ENCODE peak calls at places on chromosomes 13 and 19, in six cellular contexts. One of them, this sample, is unnamed. For H3K36me3 and H3K27me3, the result is how much of the 10 kb centered on the place peaks cover.

GRCh38 chr13:74132768-74133656 is 1.2 kb downstream of the KLF12 start:
- DNase-seq in endodermal cell: peak
- DNase-seq in naive thymus-derived CD4-positive, alpha-beta T cell: peak
- DNase-seq in lower lobe of right lung: peak
- DNase-seq in Peyer's patch: peak
- DNase-seq in cardiac muscle cell: peak
- DNase-seq in this sample: peak

GRCh38 chr19:16091546-16092475 is 15.5 kb downstream of the TPM4 start:
- DNase-seq in endodermal cell: no peak
- DNase-seq in naive thymus-derived CD4-positive, alpha-beta T cell: no peak
- DNase-seq in lower lobe of right lung: no peak
- DNase-seq in Peyer's patch: no peak
- DNase-seq in cardiac muscle cell: no peak
- DNase-seq in this sample: no peak

GRCh38 chr19:6125571-6125989 is 9.9 kb upstream of the ACSBG2 start:
- DNase-seq in lower lobe of right lung: peak
- DNase-seq in endodermal cell: peak
- DNase-seq in Peyer's patch: peak
- DNase-seq in naive thymus-derived CD4-positive, alpha-beta T cell: peak
- DNase-seq in cardiac muscle cell: peak
- DNase-seq in this sample: peak

GRCh38 chr13:78657699-78658629 is 991 bp downstream of the OBI1 start:
- DNase-seq in lower lobe of right lung: no peak
- DNase-seq in cardiac muscle cell: peak
- DNase-seq in Peyer's patch: no peak
- DNase-seq in naive thymus-derived CD4-positive, alpha-beta T cell: peak
- DNase-seq in endodermal cell: peak
- DNase-seq in this sample: no peak

GRCh38 chr19:34416021-34416545 is 11.9 kb downstream of the PDCD2L start:
- DNase-seq in Peyer's patch: no peak
- DNase-seq in naive thymus-derived CD4-positive, alpha-beta T cell: no peak
- DNase-seq in lower lobe of right lung: no peak
- DNase-seq in endodermal cell: no peak
- DNase-seq in cardiac muscle cell: no peak
- DNase-seq in this sample: no peak

GRCh38 chr19:56751078-56751489 is 79.5 kb upstream of the ZNF835 start:
- DNase-seq in cardiac muscle cell: no peak
- DNase-seq in naive thymus-derived CD4-positive, alpha-beta T cell: no peak
- DNase-seq in endodermal cell: no peak
- DNase-seq in lower lobe of right lung: no peak
- DNase-seq in Peyer's patch: no peak
- DNase-seq in this sample: no peak

GRCh38 chr13:113399755-113400149 is 35.8 kb upstream of the GRTP1 start:
- DNase-seq in cardiac muscle cell: no peak
- DNase-seq in naive thymus-derived CD4-positive, alpha-beta T cell: no peak
- DNase-seq in lower lobe of right lung: no peak
- DNase-seq in Peyer's patch: no peak
- DNase-seq in endodermal cell: peak
- DNase-seq in this sample: no peak

GRCh38 chr19:16382775-16383543 is 58.3 kb downstream of the KLF2 start:
- DNase-seq in cardiac muscle cell: peak
- DNase-seq in lower lobe of right lung: peak
- DNase-seq in endodermal cell: peak
- DNase-seq in naive thymus-derived CD4-positive, alpha-beta T cell: peak
- DNase-seq in Peyer's patch: peak
- DNase-seq in this sample: peak

GRCh38 chr19:1941146-1942077 is at the start of gene CSNK1G2:
- DNase-seq in endodermal cell: no peak
- DNase-seq in cardiac muscle cell: no peak
- DNase-seq in lower lobe of right lung: peak
- DNase-seq in naive thymus-derived CD4-positive, alpha-beta T cell: peak
- DNase-seq in Peyer's patch: peak
- DNase-seq in this sample: no peak

GRCh38 chr19:2331601-2332246 is 3.2 kb downstream of the SPPL2B start:
- DNase-seq in lower lobe of right lung: no peak
- DNase-seq in naive thymus-derived CD4-positive, alpha-beta T cell: no peak
- DNase-seq in endodermal cell: no peak
- DNase-seq in Peyer's patch: no peak
- DNase-seq in cardiac muscle cell: no peak
- DNase-seq in this sample: peak

GRCh38 chr19:4057913-4058695 is 8.6 kb downstream of the ZBTB7A start:
- DNase-seq in naive thymus-derived CD4-positive, alpha-beta T cell: no peak
- DNase-seq in cardiac muscle cell: no peak
- DNase-seq in endodermal cell: no peak
- DNase-seq in lower lobe of right lung: peak
- DNase-seq in Peyer's patch: no peak
- DNase-seq in this sample: no peak

GRCh38 chr19:32744555-32745325 is 25.2 kb downstream of the TDRD12 start:
- DNase-seq in lower lobe of right lung: no peak
- DNase-seq in naive thymus-derived CD4-positive, alpha-beta T cell: no peak
- DNase-seq in endodermal cell: no peak
- DNase-seq in Peyer's patch: no peak
- DNase-seq in cardiac muscle cell: no peak
- DNase-seq in this sample: no peak

GRCh38 chr19:33895366-33895765 is 98.7 kb downstream of the KCTD15 start:
- DNase-seq in naive thymus-derived CD4-positive, alpha-beta T cell: no peak
- DNase-seq in endodermal cell: no peak
- DNase-seq in Peyer's patch: no peak
- DNase-seq in lower lobe of right lung: no peak
- DNase-seq in cardiac muscle cell: no peak
- DNase-seq in this sample: no peak

GRCh38 chr13:93788456-93788855 is 561.8 kb downstream of the GPC6 start:
- DNase-seq in endodermal cell: no peak
- DNase-seq in Peyer's patch: no peak
- DNase-seq in naive thymus-derived CD4-positive, alpha-beta T cell: no peak
- DNase-seq in cardiac muscle cell: no peak
- DNase-seq in lower lobe of right lung: no peak
- DNase-seq in this sample: no peak

GRCh38 chr19:17209126-17210036 is 5.8 kb upstream of the USE1 start:
- DNase-seq in naive thymus-derived CD4-positive, alpha-beta T cell: no peak
- DNase-seq in lower lobe of right lung: no peak
- DNase-seq in endodermal cell: peak
- DNase-seq in Peyer's patch: peak
- DNase-seq in cardiac muscle cell: peak
- DNase-seq in this sample: no peak

GRCh38 chr19:4606921-4607678 is 32.2 kb upstream of the TNFAIP8L1 start:
- DNase-seq in lower lobe of right lung: no peak
- DNase-seq in cardiac muscle cell: peak
- DNase-seq in Peyer's patch: no peak
- DNase-seq in endodermal cell: peak
- DNase-seq in naive thymus-derived CD4-positive, alpha-beta T cell: no peak
- DNase-seq in this sample: no peak

GRCh38 chr19:47155141-47155540 is 24.5 kb downstream of the SAE1 start:
- DNase-seq in Peyer's patch: no peak
- DNase-seq in lower lobe of right lung: no peak
- DNase-seq in naive thymus-derived CD4-positive, alpha-beta T cell: no peak
- DNase-seq in cardiac muscle cell: no peak
- DNase-seq in endodermal cell: no peak
- DNase-seq in this sample: no peak

GRCh38 chr19:47156861-47157454 is 26.3 kb downstream of the SAE1 start:
- DNase-seq in lower lobe of right lung: no peak
- DNase-seq in Peyer's patch: no peak
- DNase-seq in naive thymus-derived CD4-positive, alpha-beta T cell: peak
- DNase-seq in cardiac muscle cell: no peak
- DNase-seq in endodermal cell: no peak
- DNase-seq in this sample: peak

GRCh38 chr19:47158879-47159509 is 28.4 kb downstream of the SAE1 start:
- DNase-seq in Peyer's patch: no peak
- DNase-seq in cardiac muscle cell: no peak
- DNase-seq in naive thymus-derived CD4-positive, alpha-beta T cell: peak
- DNase-seq in lower lobe of right lung: no peak
- DNase-seq in endodermal cell: no peak
- DNase-seq in this sample: peak

GRCh38 chr19:47158367-47158791 is 27.7 kb downstream of the SAE1 start:
- DNase-seq in cardiac muscle cell: no peak
- DNase-seq in naive thymus-derived CD4-positive, alpha-beta T cell: no peak
- DNase-seq in lower lobe of right lung: no peak
- DNase-seq in endodermal cell: no peak
- DNase-seq in Peyer's patch: no peak
- DNase-seq in this sample: no peak

DNA sequence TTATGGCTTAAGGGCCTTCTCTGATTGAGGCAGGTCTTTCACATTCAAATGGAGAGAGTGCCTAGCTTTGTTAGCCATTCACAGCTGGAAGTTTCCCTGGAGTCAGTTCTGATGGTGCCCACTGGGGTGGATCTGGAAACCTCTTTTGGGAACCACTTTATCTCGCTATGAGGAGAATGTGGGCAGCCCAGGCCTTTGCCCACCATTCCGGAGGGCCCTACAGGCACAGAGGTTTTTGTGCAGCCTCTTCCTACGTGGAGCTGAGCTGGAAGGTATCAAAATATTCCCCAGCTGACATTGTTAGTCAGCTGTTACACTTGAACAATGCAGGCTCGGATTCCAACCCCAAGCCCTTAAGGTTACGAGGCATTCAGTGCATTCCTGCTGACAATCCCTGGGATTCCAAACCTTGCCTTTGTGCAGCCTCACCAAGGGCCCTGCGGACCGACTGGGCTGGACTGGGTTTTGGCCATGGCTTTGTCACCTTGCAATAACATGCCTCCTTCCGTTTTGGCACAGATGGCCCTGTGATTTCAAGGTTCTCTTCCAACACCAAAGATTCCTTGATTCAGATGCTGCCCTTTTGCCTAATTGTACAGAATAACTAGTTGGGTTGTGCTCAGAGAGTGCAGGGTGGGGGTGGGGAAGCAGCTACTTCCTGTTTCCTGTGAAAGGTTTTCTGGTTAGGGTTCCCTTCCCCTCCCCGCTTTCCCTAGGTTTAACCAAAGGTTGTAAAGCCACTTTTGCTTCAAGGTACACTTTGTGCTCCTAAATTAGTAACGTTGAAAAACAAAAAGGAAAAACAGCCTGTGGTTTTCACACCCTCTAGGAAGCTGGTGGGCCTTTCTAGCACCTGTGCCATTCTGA is 27.1 kb downstream of the SAE1 start:
- DNase-seq in naive thymus-derived CD4-positive, alpha-beta T cell: peak
- DNase-seq in lower lobe of right lung: no peak
- DNase-seq in Peyer's patch: peak
- DNase-seq in endodermal cell: peak
- DNase-seq in cardiac muscle cell: peak
- DNase-seq in this sample: peak
- H3K36me3 ChIP-seq in naive thymus-derived CD4-positive, alpha-beta T cell: under half
- H3K36me3 ChIP-seq in lower lobe of right lung: half or more
- H3K36me3 ChIP-seq in Peyer's patch: under half
- H3K36me3 ChIP-seq in endodermal cell: half or more
- H3K36me3 ChIP-seq in cardiac muscle cell: under half
- H3K36me3 ChIP-seq in this sample: under half

GRCh38 chr19:8208119-8208709 is 956 bp upstream of the CERS4 start:
- DNase-seq in lower lobe of right lung: peak
- DNase-seq in Peyer's patch: no peak
- DNase-seq in cardiac muscle cell: no peak
- DNase-seq in naive thymus-derived CD4-positive, alpha-beta T cell: no peak
- DNase-seq in endodermal cell: peak
- DNase-seq in this sample: no peak

GRCh38 chr19:8204961-8205360 is 4.2 kb upstream of the CERS4 start:
- DNase-seq in cardiac muscle cell: no peak
- DNase-seq in lower lobe of right lung: peak
- DNase-seq in endodermal cell: peak
- DNase-seq in naive thymus-derived CD4-positive, alpha-beta T cell: no peak
- DNase-seq in Peyer's patch: no peak
- DNase-seq in this sample: no peak

GRCh38 chr19:8209111-8209964 is at the start of gene CERS4:
- DNase-seq in endodermal cell: peak
- DNase-seq in naive thymus-derived CD4-positive, alpha-beta T cell: peak
- DNase-seq in lower lobe of right lung: peak
- DNase-seq in Peyer's patch: peak
- DNase-seq in cardiac muscle cell: peak
- DNase-seq in this sample: peak

GRCh38 chr19:8208710-8209110 is 460 bp upstream of the CERS4 start:
- DNase-seq in lower lobe of right lung: no peak
- DNase-seq in Peyer's patch: no peak
- DNase-seq in endodermal cell: no peak
- DNase-seq in naive thymus-derived CD4-positive, alpha-beta T cell: no peak
- DNase-seq in cardiac muscle cell: no peak
- DNase-seq in this sample: no peak

GRCh38 chr19:8206147-8207087 is 2.8 kb upstream of the CERS4 start:
- DNase-seq in naive thymus-derived CD4-positive, alpha-beta T cell: no peak
- DNase-seq in Peyer's patch: no peak
- DNase-seq in lower lobe of right lung: no peak
- DNase-seq in endodermal cell: peak
- DNase-seq in cardiac muscle cell: no peak
- DNase-seq in this sample: no peak
- H3K27me3 ChIP-seq in naive thymus-derived CD4-positive, alpha-beta T cell: under half
- H3K27me3 ChIP-seq in Peyer's patch: under half
- H3K27me3 ChIP-seq in lower lobe of right lung: under half
- H3K27me3 ChIP-seq in endodermal cell: under half
- H3K27me3 ChIP-seq in cardiac muscle cell: under half
- H3K27me3 ChIP-seq in this sample: under half

GRCh38 chr19:14496029-14496848 is at the start of gene GIPC1:
- DNase-seq in cardiac muscle cell: peak
- DNase-seq in endodermal cell: peak
- DNase-seq in naive thymus-derived CD4-positive, alpha-beta T cell: peak
- DNase-seq in lower lobe of right lung: peak
- DNase-seq in Peyer's patch: peak
- DNase-seq in this sample: peak

GRCh38 chr19:14495678-14496028 is 274 bp downstream of the GIPC1 start:
- DNase-seq in lower lobe of right lung: no peak
- DNase-seq in endodermal cell: no peak
- DNase-seq in naive thymus-derived CD4-positive, alpha-beta T cell: no peak
- DNase-seq in cardiac muscle cell: no peak
- DNase-seq in Peyer's patch: no peak
- DNase-seq in this sample: no peak

GRCh38 chr19:14494910-14495677 is 833 bp downstream of the GIPC1 start:
- DNase-seq in lower lobe of right lung: no peak
- DNase-seq in naive thymus-derived CD4-positive, alpha-beta T cell: no peak
- DNase-seq in cardiac muscle cell: no peak
- DNase-seq in endodermal cell: no peak
- DNase-seq in Peyer's patch: no peak
- DNase-seq in this sample: peak

GRCh38 chr19:14497347-14497921 is 1.5 kb upstream of the GIPC1 start:
- DNase-seq in Peyer's patch: no peak
- DNase-seq in endodermal cell: no peak
- DNase-seq in lower lobe of right lung: no peak
- DNase-seq in naive thymus-derived CD4-positive, alpha-beta T cell: no peak
- DNase-seq in cardiac muscle cell: peak
- DNase-seq in this sample: no peak

DNA sequence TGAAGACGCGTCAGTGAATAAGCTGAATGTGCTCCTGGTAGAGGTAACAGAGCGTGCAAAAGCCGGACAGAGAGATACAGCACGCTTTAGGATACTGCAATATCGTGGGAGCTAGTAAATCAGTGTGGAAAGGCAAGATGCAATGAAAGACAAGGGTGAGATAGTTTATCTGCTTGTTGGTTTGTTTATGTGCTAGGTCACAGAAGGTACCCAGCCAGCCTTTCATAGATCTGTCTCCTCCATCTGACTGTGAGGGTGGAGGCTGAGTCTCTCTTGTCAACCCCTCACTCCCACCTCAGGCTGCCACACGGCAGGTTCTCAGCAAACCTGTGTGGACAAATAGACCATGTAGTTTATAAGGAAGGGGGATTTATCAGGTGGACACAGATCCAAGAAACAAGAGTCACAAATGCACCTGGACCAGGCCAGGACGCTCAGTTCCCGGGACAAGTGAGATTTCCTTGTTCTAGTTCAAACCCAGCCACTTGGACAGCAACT is 971 bp upstream of the GIPC1 start:
- DNase-seq in cardiac muscle cell: no peak
- DNase-seq in naive thymus-derived CD4-positive, alpha-beta T cell: no peak
- DNase-seq in Peyer's patch: no peak
- DNase-seq in endodermal cell: peak
- DNase-seq in lower lobe of right lung: no peak
- DNase-seq in this sample: no peak
- H3K4me3 ChIP-seq in cardiac muscle cell: no peak
- H3K4me3 ChIP-seq in naive thymus-derived CD4-positive, alpha-beta T cell: peak
- H3K4me3 ChIP-seq in Peyer's patch: peak
- H3K4me3 ChIP-seq in endodermal cell: peak
- H3K4me3 ChIP-seq in lower lobe of right lung: peak
- H3K4me3 ChIP-seq in this sample: no peak

GRCh38 chr19:19345232-19345631 is 24.6 kb downstream of the MAU2 start:
- DNase-seq in endodermal cell: no peak
- DNase-seq in naive thymus-derived CD4-positive, alpha-beta T cell: no peak
- DNase-seq in cardiac muscle cell: no peak
- DNase-seq in lower lobe of right lung: no peak
- DNase-seq in Peyer's patch: no peak
- DNase-seq in this sample: no peak
- H3K36me3 ChIP-seq in endodermal cell: under half
- H3K36me3 ChIP-seq in naive thymus-derived CD4-positive, alpha-beta T cell: under half
- H3K36me3 ChIP-seq in cardiac muscle cell: half or more
- H3K36me3 ChIP-seq in lower lobe of right lung: half or more
- H3K36me3 ChIP-seq in Peyer's patch: under half
- H3K36me3 ChIP-seq in this sample: half or more

This sample was measured in CD4-positive, alpha-beta memory T cell.